ENCODE peak calls at places on chromosome 16, in eight cellular contexts. M is NCI-H1092; B is Daoy; W is transverse colon; N is cardiac fibroblast; A is stimulated activated CD8-positive, alpha-beta memory T cell treated with anti-CD3 and anti-CD28 coated beads, Interleukin-2, amount 100 ng/mL, for 1 hour; K is Peyer's patch; F is dermis microvascular lymphatic vessel endothelial cell. D is an unnamed sample.

GRCh38 chr16:22665803-22666202 is 148.2 kb upstream of the HS3ST2 start:
- DNase-seq in M (no peak), B (no peak), W (no peak), N (no peak), A (no peak), K (no peak), F (no peak), D (no peak)

GRCh38 chr16:6682142-6682811 is 650.4 kb upstream of the RBFOX1 start:
- DNase-seq in M (no peak), B (peak; percentile 34), W (peak; percentile 26), N (peak; percentile 8), A (no peak), K (peak; percentile 47), F (no peak), D (no peak)

GRCh38 chr16:89315791-89316581 is 98.5 kb downstream of the ZNF778 start:
- DNase-seq in M (no peak), B (peak; percentile 94), W (peak; percentile 41), N (peak; percentile 89), A (peak; percentile 50), K (peak; percentile 87), F (peak; percentile 96), D (peak; percentile 49)

GRCh38 chr16:97822-98221 is 19.8 kb downstream of the MPG start:
- DNase-seq in M (no peak), B (no peak), W (no peak), N (peak; percentile 26), A (no peak), K (no peak), F (no peak), D (peak; percentile 22)

GRCh38 chr16:19753815-19754643 is 36.0 kb downstream of the IQCK start:
- DNase-seq in M (no peak), B (no peak), W (peak; percentile 14), N (peak; percentile 77), A (no peak), K (no peak), F (peak; percentile 89), D (no peak)

GRCh38 chr16:3087243-3087791 is 11.8 kb downstream of the ZSCAN10 start:
- DNase-seq in M (no peak), B (no peak), W (no peak), N (no peak), A (no peak), K (no peak), F (peak; percentile 24), D (no peak)

GRCh38 chr16:87648236-87648635 is 45.9 kb downstream of the JPH3 start:
- DNase-seq in M (no peak), B (peak; percentile 34), W (no peak), N (no peak), A (no peak), K (no peak), F (no peak), D (peak; percentile 42)

GRCh38 chr16:48632137-48632774 is 22.3 kb upstream of the N4BP1 start:
- DNase-seq in M (no peak), B (no peak), W (no peak), N (no peak), A (no peak), K (peak; percentile 18), F (no peak), D (no peak)

GRCh38 chr16:2897110-2897509 is 14.1 kb downstream of the FLYWCH2 start:
- DNase-seq in M (no peak), B (peak; percentile 51), W (no peak), N (peak; percentile 73), A (no peak), K (peak; percentile 65), F (no peak), D (no peak)

GRCh38 chr16:14364386-14365199 is 265.5 kb downstream of the PARN start:
- DNase-seq in M (no peak), B (peak; percentile 90), W (no peak), N (peak; percentile 49), A (no peak), K (no peak), F (no peak), D (peak; percentile 75)

GRCh38 chr16:50428116-50428515 is 59.3 kb upstream of the BRD7 start:
- DNase-seq in M (no peak), B (peak; percentile 20), W (no peak), N (peak; percentile 8), A (no peak), K (no peak), F (no peak), D (no peak)

GRCh38 chr16:67304006-67304405 is 22.5 kb downstream of the KCTD19 start:
- DNase-seq in M (no peak), B (no peak), W (no peak), N (no peak), A (no peak), K (no peak), F (no peak), D (no peak)

GRCh38 chr16:85057212-85057889 is 29.8 kb downstream of the KIAA0513 start:
- DNase-seq in M (no peak), B (no peak), W (no peak), N (no peak), A (no peak), K (no peak), F (no peak), D (no peak)

GRCh38 chr16:87044829-87045228 is 272.4 kb downstream of the C16orf95 start:
- DNase-seq in M (no peak), B (no peak), W (no peak), N (no peak), A (no peak), K (no peak), F (no peak), D (no peak)

GRCh38 chr16:58448890-58449289 is 51.1 kb upstream of the NDRG4 start:
- DNase-seq in M (no peak), B (no peak), W (no peak), N (no peak), A (no peak), K (no peak), F (no peak), D (no peak)

GRCh38 chr16:82991941-82992675 is 365.3 kb downstream of the CDH13 start:
- DNase-seq in M (no peak), B (no peak), W (no peak), N (no peak), A (no peak), K (no peak), F (no peak), D (no peak)

GRCh38 chr16:26263406-26263805 is 571.6 kb downstream of the HS3ST4 start:
- DNase-seq in M (no peak), B (no peak), W (no peak), N (no peak), A (no peak), K (no peak), F (no peak), D (no peak)

GRCh38 chr16:54783980-54784379 is 146.7 kb upstream of the IRX5 start:
- DNase-seq in M (no peak), B (no peak), W (no peak), N (no peak), A (no peak), K (no peak), F (no peak), D (no peak)

GRCh38 chr16:51431517-51432241 is 280.6 kb upstream of the SALL1 start:
- DNase-seq in M (no peak), B (peak; percentile 52), W (peak; percentile 8), N (peak; percentile 93), A (no peak), K (peak; percentile 50), F (no peak), D (peak; percentile 86)

GRCh38 chr16:1258218-1258587 is 2.3 kb downstream of the TPSD1 start:
- DNase-seq in M (no peak), B (no peak), W (no peak), N (no peak), A (no peak), K (no peak), F (no peak), D (no peak)

GRCh38 chr16:57383276-57384247 is 11.3 kb downstream of the CX3CL1 start:
- DNase-seq in M (no peak), B (peak; percentile 49), W (no peak), N (no peak), A (no peak), K (no peak), F (no peak), D (peak; percentile 41)

GRCh38 chr16:84056933-84057332 is 14.3 kb upstream of the SLC38A8 start:
- DNase-seq in M (no peak), B (no peak), W (no peak), N (no peak), A (no peak), K (peak; percentile 10), F (no peak), D (no peak)